ENCODE peak calls at places on chromosomes 13 and 19, in four cellular contexts. M is K562, X is HCT116, Z is HepG2. Q is an unnamed sample. For H3K4me1, the result is how much of the 10 kb centered on the place peaks cover.

GRCh38 chr13:50509167-50509566 is 334.3 kb downstream of the DLEU7 start:
- DNase-seq in M (no peak), X (no peak), Z (peak), Q (no peak)

GRCh38 chr19:46270521-46271256 is 26.2 kb upstream of the HIF3A start:
- DNase-seq in M (no peak), X (no peak), Z (no peak), Q (no peak)

GRCh38 chr13:91111476-91112190 is 235.9 kb upstream of the MIR17HG start:
- DNase-seq in M (no peak), X (no peak), Z (no peak), Q (no peak)

GRCh38 chr19:45087531-45087930 is 5.4 kb upstream of the PPP1R37 start:
- DNase-seq in M (no peak), X (no peak), Z (no peak), Q (no peak)

GRCh38 chr19:7605490-7606222 is 10.0 kb downstream of the CAMSAP3 start:
- DNase-seq in M (peak), X (peak), Z (peak), Q (peak)

GRCh38 chr19:52335768-52336116 is 301 bp upstream of the ZNF610 start:
- DNase-seq in M (no peak), X (no peak), Z (no peak), Q (no peak)

GRCh38 chr13:84655677-84656076 is 773.4 kb upstream of the SLITRK1 start:
- DNase-seq in M (no peak), X (no peak), Z (no peak), Q (no peak)

GRCh38 chr13:110319774-110320509 is 12.9 kb downstream of the COL4A2 start:
- DNase-seq in M (no peak), X (peak), Z (no peak), Q (no peak)

GRCh38 chr13:38630780-38631179 is 56.1 kb upstream of the FREM2 start:
- DNase-seq in M (no peak), X (no peak), Z (no peak), Q (no peak)

GRCh38 chr13:75256922-75257321 is 225.0 kb downstream of the TBC1D4 start:
- DNase-seq in M (no peak), X (no peak), Z (peak), Q (no peak)

GRCh38 chr19:50413096-50413495 is 5.6 kb upstream of the SPIB start:
- DNase-seq in M (no peak), X (no peak), Z (no peak), Q (no peak)

GRCh38 chr19:45470147-45471081 is 2.6 kb downstream of the FOSB start:
- DNase-seq in M (peak), X (no peak), Z (no peak), Q (no peak)

GRCh38 chr19:11202488-11203193 is 5.3 kb upstream of the KANK2 start:
- DNase-seq in M (no peak), X (no peak), Z (no peak), Q (no peak)

GRCh38 chr19:50638576-50638975 is 1.1 kb downstream of the SYT3 start:
- DNase-seq in M (no peak), X (no peak), Z (no peak), Q (no peak)

GRCh38 chr19:31348416-31349159 is 648 bp downstream of the TSHZ3 start:
- DNase-seq in M (no peak), X (no peak), Z (no peak), Q (no peak)

GRCh38 chr13:45537506-45537905 is 72.8 kb downstream of the COG3 start:
- DNase-seq in M (no peak), X (no peak), Z (no peak), Q (no peak)

GRCh38 chr13:20192470-20193141 is at the start of gene GJB2:
- DNase-seq in M (no peak), X (no peak), Z (no peak), Q (no peak)

GRCh38 chr19:1675633-1676350 is 23.4 kb upstream of the TCF3 start:
- DNase-seq in M (peak), X (no peak), Z (no peak), Q (no peak)

GRCh38 chr13:32905063-32905863 is 111.0 kb upstream of the KL start:
- DNase-seq in M (no peak), X (no peak), Z (no peak), Q (no peak)

GRCh38 chr13:34017231-34017630 is 199.3 kb downstream of the RFC3 start:
- DNase-seq in M (no peak), X (no peak), Z (no peak), Q (no peak)

GRCh38 chr19:50204811-50205675 is 1.6 kb downstream of the MYH14 start:
- DNase-seq in M (peak), X (peak), Z (peak), Q (no peak)

GRCh38 chr19:575527-576506 is 3.4 kb downstream of the BSG start:
- DNase-seq in M (peak), X (no peak), Z (no peak), Q (no peak)

GRCh38 chr13:47289578-47289977 is 392.7 kb upstream of the HTR2A start:
- DNase-seq in M (no peak), X (no peak), Z (peak), Q (no peak)

GRCh38 chr13:29125934-29126424 is 305.8 kb downstream of the MTUS2 start:
- DNase-seq in M (no peak), X (no peak), Z (no peak), Q (no peak)

GRCh38 chr13:19601749-19602725 is 31.4 kb upstream of the MPHOSPH8 start:
- DNase-seq in M (peak), X (no peak), Z (peak), Q (no peak)

GRCh38 chr19:3466630-3467029 is 13.7 kb downstream of the SMIM24 start:
- DNase-seq in M (peak), X (no peak), Z (no peak), Q (no peak)

GRCh38 chr19:44647144-44647543 is 3.4 kb downstream of the PVR start:
- DNase-seq in M (no peak), X (no peak), Z (no peak), Q (no peak)

GRCh38 chr13:93603043-93603442 is 376.4 kb downstream of the GPC6 start:
- DNase-seq in M (no peak), X (no peak), Z (no peak), Q (no peak)

DNA sequence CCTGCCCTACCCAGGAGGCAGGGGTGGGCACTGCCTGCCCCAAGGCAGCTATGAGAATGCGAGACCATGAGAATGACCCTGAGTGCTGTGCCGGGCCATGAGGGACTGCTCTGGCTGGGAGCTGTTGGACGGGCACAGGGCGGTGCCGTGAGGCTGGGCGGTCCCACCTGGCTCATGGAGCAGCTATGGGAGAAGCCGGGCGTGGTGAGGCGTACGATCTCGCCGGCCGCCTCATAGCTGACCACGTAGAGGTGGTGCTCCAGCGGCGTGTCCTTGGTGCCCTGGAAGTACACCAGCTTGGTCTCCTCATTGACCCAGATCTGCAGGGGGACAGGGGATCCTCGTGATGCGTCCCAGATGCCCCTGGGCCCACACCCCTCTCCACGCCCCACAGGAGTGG is 19.3 kb upstream of the MYDGF start:
- DNase-seq in M (no peak), X (no peak), Z (no peak), Q (no peak)
- H3K4me1 ChIP-seq in M (under half), X (under half), Z (under half), Q (under half)

DNA sequence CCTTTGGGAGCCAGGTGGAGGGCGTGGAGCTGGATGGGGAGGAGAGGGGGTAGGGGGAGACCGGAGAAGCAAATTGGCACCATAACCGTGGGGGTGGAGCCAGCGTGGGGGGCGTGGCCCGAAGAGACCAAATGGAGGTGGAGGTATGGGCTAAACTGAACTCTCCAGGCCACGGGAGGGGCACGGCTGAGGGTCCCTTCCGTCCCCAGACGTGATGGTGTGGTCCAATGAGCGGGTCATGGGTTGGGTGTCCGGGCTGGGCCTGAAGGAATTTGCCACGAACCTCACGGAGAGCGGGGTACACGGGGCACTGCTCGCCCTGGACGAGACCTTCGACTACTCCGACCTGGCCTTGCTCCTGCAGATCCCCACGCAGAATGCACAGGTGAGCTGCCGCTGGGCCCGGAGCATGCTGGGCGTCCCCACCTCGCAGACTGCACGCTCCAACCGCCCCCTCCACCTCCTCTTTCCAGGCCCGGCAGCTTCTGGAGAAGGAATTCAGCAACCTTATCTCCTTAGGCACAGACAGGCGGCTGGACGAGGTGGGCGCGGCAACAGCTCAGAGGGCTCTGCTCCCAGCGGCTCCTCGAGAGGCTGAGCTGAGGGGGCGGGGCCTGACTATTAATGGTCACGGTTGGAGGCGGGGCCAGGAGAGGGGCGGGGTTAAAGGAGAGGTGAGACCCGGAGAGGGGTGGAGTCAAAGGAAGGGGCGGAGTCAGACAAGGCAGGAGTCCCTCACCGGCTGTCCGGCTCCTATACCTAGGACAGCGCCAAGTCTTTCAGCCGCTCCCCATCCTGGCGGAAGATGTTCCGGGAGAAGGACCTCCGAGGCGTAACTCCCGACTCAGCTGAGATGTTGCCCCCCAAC is 6.2 kb downstream of the HRC start:
- DNase-seq in M (peak), X (peak), Z (peak), Q (peak)
- TF ChIP-seq TCF7L2 in M (peak), X (no peak), Z (no peak), Q (no peak)

GRCh38 chr19:6579450-6580178 is 11.3 kb downstream of the CD70 start:
- DNase-seq in M (no peak), X (no peak), Z (no peak), Q (no peak)
- H3K4me1 ChIP-seq in M (under half), X (under half), Z (under half), Q (under half)

GRCh38 chr19:29401712-29402421 is 123.9 kb upstream of the VSTM2B start:
- DNase-seq in M (no peak), X (no peak), Z (no peak), Q (no peak)

GRCh38 chr19:29404951-29405727 is 120.7 kb upstream of the VSTM2B start:
- DNase-seq in M (no peak), X (no peak), Z (no peak), Q (no peak)

GRCh38 chr19:29400917-29401711 is 124.7 kb upstream of the VSTM2B start:
- DNase-seq in M (no peak), X (no peak), Z (no peak), Q (no peak)

GRCh38 chr19:29405728-29405995 is 120.1 kb upstream of the VSTM2B start:
- DNase-seq in M (no peak), X (no peak), Z (no peak), Q (no peak)

DNA sequence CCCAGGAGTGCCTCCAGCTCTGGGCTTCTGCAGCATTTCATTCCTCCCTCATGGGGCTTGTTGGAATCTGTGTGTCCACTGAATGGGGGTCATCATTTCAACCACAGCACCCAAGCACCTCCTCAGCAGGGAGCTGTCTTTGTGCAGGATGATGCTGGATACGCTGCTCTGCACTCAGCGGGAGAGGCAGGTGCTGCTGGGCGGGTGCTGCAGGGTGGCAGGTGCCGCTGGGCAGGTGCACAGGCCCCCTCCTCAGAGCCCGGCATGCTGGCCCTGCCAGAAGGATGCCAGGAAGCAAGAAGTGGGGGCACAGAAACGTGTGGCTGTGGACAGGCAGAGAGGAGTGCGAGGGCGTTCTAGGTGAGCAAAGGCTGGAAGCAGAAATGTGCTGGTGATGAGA is 121.8 kb upstream of the VSTM2B start:
- DNase-seq in M (no peak), X (no peak), Z (no peak), Q (no peak)
- TF ChIP-seq TCF7L2 in M (no peak), X (no peak), Z (no peak), Q (no peak)

DNA sequence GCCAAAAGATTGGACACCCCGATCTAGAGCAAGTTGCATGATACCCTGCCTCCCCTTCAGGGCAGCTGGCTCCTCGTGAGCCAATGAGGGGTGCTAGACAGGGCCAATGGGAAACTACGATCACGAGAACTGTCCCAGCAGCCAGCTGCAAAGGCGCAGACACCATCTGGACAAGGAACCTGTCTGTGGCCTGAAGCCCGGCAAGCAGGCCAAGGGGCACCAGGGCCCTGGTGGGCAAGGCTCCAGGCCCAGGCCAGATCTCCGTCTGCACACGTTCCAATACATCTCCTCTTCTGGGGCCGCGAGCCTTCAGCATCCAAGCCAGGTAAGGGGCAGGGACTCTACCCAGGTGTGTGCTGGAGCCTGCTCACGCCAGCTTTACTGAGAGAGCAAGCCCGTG is 20.2 kb downstream of the MED26 start:
- DNase-seq in M (no peak), X (no peak), Z (no peak), Q (no peak)
- H3K4me1 ChIP-seq in M (under half), X (under half), Z (under half), Q (under half)

DNA sequence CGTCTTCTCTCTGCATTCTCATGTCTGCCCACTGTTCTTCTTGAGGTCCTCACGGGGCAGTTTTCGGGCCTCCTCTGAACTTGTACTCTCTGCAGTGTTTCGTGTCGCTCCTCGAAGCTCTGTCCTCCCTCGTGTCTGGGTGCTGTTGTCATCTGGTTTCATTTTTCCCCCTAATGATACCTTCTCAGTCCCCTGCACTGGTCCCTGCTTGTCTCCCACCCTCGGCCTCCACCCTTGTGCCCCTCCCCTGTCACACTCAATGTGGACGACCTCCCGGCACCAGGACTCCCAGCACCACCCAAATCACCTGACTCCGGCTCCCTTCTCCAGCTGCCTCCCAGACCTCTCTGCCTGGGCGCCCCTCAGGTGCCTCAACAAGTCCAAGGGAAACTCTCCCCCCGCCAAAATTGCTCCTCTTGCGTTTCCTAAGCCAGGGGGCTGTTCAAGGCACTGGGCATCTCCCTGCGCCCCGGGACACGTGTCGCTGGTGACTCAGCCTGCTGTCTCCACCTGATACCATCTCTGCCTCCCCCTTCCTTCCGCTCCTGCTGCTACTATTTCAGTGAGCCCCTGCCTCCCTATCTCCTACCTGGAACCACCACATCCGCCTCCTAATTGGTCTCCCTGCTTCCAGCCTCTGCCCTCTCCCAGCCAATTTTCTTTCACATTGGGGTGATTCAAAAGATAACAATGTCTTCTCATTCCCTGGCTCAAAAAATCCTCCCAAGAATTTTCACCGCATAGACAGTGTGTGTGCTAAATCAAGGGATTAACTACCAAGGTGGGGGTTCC is 49.5 kb downstream of the RFX2 start:
- DNase-seq in M (peak), X (no peak), Z (no peak), Q (no peak)
- TF ChIP-seq TCF7L2 in M (no peak), X (no peak), Z (no peak), Q (no peak)

GRCh38 chr19:18308051-18308947 is 14.6 kb downstream of the LSM4 start:
- DNase-seq in M (no peak), X (no peak), Z (no peak), Q (no peak)

GRCh38 chr19:18308948-18309325 is 13.9 kb downstream of the LSM4 start:
- DNase-seq in M (no peak), X (no peak), Z (no peak), Q (no peak)

GRCh38 chr19:18306209-18306902 is 16.5 kb downstream of the LSM4 start:
- DNase-seq in M (no peak), X (no peak), Z (no peak), Q (no peak)

GRCh38 chr19:18304496-18305312 is 18.2 kb downstream of the LSM4 start:
- DNase-seq in M (peak), X (no peak), Z (peak), Q (no peak)

DNA sequence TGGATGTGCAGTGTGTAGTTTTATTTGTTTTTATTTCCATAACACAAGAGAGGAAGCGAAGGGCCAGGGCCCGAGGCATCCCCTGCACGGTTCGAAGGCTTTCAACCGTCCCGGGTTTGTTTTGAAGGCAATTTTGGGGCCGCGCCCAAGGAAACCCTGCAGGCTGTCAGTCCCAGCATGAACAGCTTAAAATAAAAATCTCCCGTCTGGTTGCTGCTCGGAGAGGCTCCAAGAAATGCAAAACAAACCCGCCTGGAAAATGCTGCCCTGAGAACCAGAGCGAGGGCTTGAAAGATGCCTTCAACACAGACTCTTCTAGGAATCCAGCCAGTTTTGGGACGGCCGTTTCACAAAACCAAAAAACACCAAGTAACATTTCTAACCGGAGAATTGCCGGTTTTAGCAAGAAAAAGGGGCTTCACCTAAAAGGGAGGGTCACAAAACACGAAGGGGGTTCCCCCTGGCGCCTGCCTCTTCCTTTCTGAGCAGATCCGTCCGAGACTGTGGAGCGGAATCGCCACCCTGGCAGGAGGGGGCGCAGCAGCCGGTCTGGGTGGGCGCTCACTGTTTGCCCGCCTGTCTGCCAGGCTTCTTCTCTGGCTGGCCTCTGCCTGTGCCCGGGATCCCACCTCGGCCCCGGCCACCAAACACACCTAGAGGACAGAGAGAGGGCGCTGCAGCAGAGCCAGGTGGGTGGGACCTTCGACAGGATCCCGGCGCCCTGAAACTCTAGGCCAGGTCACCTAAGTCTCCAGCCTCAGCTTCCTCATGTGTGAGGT is 15.8 kb downstream of the LSM4 start:
- DNase-seq in M (no peak), X (no peak), Z (no peak), Q (no peak)
- H3K4me1 ChIP-seq in M (under half), X (under half), Z (half or more), Q (half or more)

GRCh38 chr19:16591803-16592556 is 19.8 kb upstream of the SLC35E1 start:
- DNase-seq in M (no peak), X (no peak), Z (no peak), Q (no peak)
- TF ChIP-seq TCF7L2 in M (no peak), X (no peak), Z (no peak), Q (no peak)

Q was measured in Panc1.